ENCODE peak calls at places on chromosome 6, in nine cellular contexts. L is HL-60, Q is progenitor cell of endocrine pancreas, T is neural progenitor cell, E is A549, U is upper lobe of right lung, H is foreskin fibroblast, G is BJ, A is breast epithelium. B is an unnamed sample.
A peak's percentile ranks its signal among the peaks of the same experiment; 100 is the strongest.

GRCh38 chr6:32183483-32184083 is 470 bp downstream of the AGER start:
- DNase-seq in Q (no peak), T (no peak), L (no peak), A (no peak), G (no peak), H (no peak), E (no peak), U (no peak), B (no peak)

GRCh38 chr6:168248148-168248620 is 71.4 kb downstream of the DACT2 start:
- DNase-seq in H (no peak), L (no peak), G (no peak), T (no peak), A (no peak), U (no peak), Q (no peak), E (no peak), B (no peak)

GRCh38 chr6:30819287-30819917 is 64.9 kb upstream of the DDR1 start:
- DNase-seq in U (no peak), A (no peak), T (no peak), G (no peak), L (no peak), E (no peak), Q (no peak), H (peak; percentile 63), B (no peak)

GRCh38 chr6:76840865-76841264 is 622.4 kb downstream of the HTR1B start:
- DNase-seq in G (no peak), T (no peak), L (no peak), H (no peak), E (no peak), Q (no peak), A (no peak), U (no peak), B (no peak)

GRCh38 chr6:51339728-51340127 is 521.1 kb downstream of the TFAP2B start:
- DNase-seq in Q (no peak), E (no peak), T (peak; percentile 93), U (no peak), G (no peak), H (no peak), L (no peak), A (no peak), B (no peak)

GRCh38 chr6:166955865-166956443 is 396 bp downstream of the RNASET2 start:
- DNase-seq in L (no peak), E (no peak), Q (no peak), A (no peak), H (peak; percentile 62), G (no peak), U (no peak), T (peak; percentile 87), B (no peak)

GRCh38 chr6:154169193-154169847 is 130.3 kb downstream of the OPRM1 start:
- DNase-seq in L (peak; percentile 83), Q (no peak), G (no peak), H (no peak), T (no peak), A (no peak), E (no peak), U (peak; percentile 70), B (no peak)

GRCh38 chr6:43455034-43455747 is at the start of gene DLK2:
- DNase-seq in E (no peak), L (no peak), T (peak; percentile 67), Q (no peak), G (no peak), H (peak; percentile 59), U (no peak), A (no peak), B (no peak)

GRCh38 chr6:64680446-64680845 is 1026.6 kb downstream of the EYS start:
- DNase-seq in H (no peak), T (no peak), L (no peak), U (no peak), A (no peak), G (no peak), Q (no peak), E (no peak), B (peak; percentile 43)

GRCh38 chr6:74607468-74607867 is 598.4 kb downstream of the COL12A1 start:
- DNase-seq in L (no peak), T (no peak), Q (no peak), H (no peak), U (no peak), E (no peak), A (no peak), G (no peak), B (no peak)

GRCh38 chr6:111098597-111098996 is 11.3 kb downstream of the SLC16A10 start:
- DNase-seq in T (no peak), L (no peak), U (no peak), H (no peak), Q (no peak), A (no peak), G (no peak), E (no peak), B (no peak)

GRCh38 chr6:133568970-133569889 is 319.7 kb upstream of the TCF21 start:
- DNase-seq in H (peak; percentile 96), L (no peak), A (no peak), U (no peak), E (peak; percentile 96), Q (no peak), T (peak; percentile 75), G (peak; percentile 28), B (peak; percentile 65)

GRCh38 chr6:169806718-169807117 is 55.3 kb downstream of the ERMARD start:
- DNase-seq in H (no peak), U (no peak), Q (no peak), L (no peak), E (no peak), A (no peak), G (no peak), T (no peak), B (no peak)

GRCh38 chr6:4364172-4364571 is 228.8 kb upstream of the ECI2 start:
- DNase-seq in A (no peak), T (no peak), E (no peak), H (no peak), U (no peak), Q (no peak), L (no peak), G (no peak), B (no peak)

DNA sequence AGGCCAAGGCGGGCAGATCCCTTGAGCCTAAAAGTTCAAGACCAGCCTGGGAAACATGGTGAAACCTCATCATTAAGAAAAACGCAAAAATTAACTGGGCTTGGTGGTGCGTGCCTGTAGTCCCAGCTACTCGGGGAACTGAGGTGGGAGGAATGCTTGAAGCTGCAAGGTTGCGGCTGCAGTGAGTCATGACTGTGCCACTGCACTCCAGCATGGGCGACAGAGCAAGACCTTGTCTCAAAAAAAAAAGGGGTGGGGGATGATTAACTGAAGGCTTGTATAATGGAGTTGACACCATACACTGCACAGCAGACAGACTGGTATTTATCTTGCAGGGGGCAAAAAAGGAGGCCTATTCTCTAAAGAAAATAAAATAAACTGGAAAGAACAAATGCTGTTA is 27.7 kb downstream of the SRPK1 start:
- DNase-seq in L (no peak), E (no peak), Q (no peak), G (no peak), H (no peak), T (no peak), U (no peak), A (no peak), B (no peak)
- TF ChIP-seq CTCF in L (no peak), E (no peak), Q (no peak), G (no peak), H (no peak), T (no peak), U (no peak), A (no peak), B (no peak)

DNA sequence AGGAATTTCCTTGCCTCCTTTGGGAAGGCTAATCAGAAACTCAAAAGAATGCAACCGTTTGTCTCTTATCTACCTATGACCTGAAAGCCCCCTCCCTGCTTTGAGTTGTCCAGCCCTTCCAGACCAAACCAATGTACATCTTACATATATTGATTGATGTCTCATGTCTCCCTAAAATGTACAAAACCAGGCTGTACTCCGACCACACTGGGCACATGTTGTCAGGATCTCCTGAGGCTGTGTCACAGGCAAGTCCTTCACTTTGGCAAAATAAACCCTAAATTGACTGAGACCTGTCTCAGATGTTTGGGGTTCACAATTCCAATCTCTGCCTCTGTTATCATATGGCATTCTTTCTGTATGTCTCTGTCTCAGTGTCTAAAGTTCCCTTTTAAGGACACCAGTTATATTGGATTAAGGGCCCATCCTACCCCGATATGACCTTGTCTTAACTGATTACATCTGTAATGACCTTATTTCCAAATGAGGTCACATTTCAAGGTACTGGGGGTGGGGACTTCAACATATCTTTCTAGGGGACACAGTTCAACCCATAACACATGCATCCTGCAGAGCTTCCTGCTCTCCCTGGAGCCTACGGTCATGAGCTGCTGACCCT is 513.5 kb upstream of the JARID2 start:
- DNase-seq in G (no peak), E (no peak), Q (no peak), H (no peak), L (no peak), A (no peak), T (no peak), U (no peak), B (no peak)
- TF ChIP-seq CTCF in G (no peak), E (no peak), Q (no peak), H (no peak), L (no peak), A (no peak), T (no peak), U (no peak), B (no peak)

GRCh38 chr6:13428528-13429405 is 58.6 kb downstream of the GFOD1 start:
- DNase-seq in E (no peak), G (no peak), L (no peak), H (no peak), T (no peak), Q (no peak), U (no peak), A (no peak), B (no peak)

GRCh38 chr6:13425971-13426931 is 61.1 kb downstream of the GFOD1 start:
- DNase-seq in E (no peak), U (no peak), H (peak; percentile 57), Q (no peak), T (no peak), L (no peak), G (no peak), A (peak; percentile 49), B (peak; percentile 71)

GRCh38 chr6:13427346-13427745 is 60.1 kb downstream of the GFOD1 start:
- DNase-seq in U (no peak), T (no peak), E (no peak), H (no peak), L (no peak), Q (no peak), A (no peak), G (no peak), B (no peak)

GRCh38 chr6:13429406-13429753 is 58.0 kb downstream of the GFOD1 start:
- DNase-seq in H (no peak), E (no peak), U (no peak), L (no peak), T (no peak), Q (no peak), A (peak; percentile 76), G (no peak), B (no peak)

GRCh38 chr6:13427838-13428527 is 59.4 kb downstream of the GFOD1 start:
- DNase-seq in E (no peak), U (no peak), L (no peak), H (no peak), T (no peak), A (no peak), Q (no peak), G (no peak), B (no peak)
- TF ChIP-seq CTCF in E (no peak), U (peak; percentile 22), L (peak; percentile 3), H (no peak), T (peak; percentile 14), A (no peak), Q (peak; percentile 18), G (no peak), B (peak; percentile 5)

DNA sequence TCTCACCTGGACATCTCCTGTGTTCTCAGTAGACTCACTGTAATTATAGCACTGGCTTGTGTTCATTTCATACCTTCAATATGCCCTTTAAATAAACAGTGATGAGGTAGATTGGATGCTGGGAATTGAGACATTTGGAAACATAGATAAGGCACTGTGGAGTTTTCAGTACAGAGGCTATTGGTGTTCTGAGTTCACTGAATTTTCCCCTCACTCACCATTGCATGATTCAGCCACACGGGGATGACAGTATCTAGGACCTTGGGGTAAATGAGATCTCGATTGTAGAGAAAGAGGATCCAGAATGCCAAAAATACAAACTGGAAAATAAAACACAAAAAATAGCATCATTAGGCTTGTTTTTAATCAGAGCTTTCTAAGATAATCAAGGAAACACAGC is 12.5 kb downstream of the ADTRP start:
- DNase-seq in G (no peak), U (no peak), Q (no peak), A (no peak), E (peak; percentile 22), L (no peak), H (no peak), T (no peak), B (peak; percentile 25)
- TF ChIP-seq CTCF in G (peak; percentile 15), U (no peak), Q (no peak), A (no peak), E (no peak), L (no peak), H (no peak), T (no peak), B (peak; percentile 14)

B was measured in cardiac muscle cell.